ENCODE peak calls at places on chromosome 14, in five cellular contexts. One of them, this sample, is unnamed.

GRCh38 chr14:91021991-91022621 is 38.3 kb downstream of the RPS6KA5 start:
- DNase-seq in H1: no peak
- DNase-seq in neuronal stem cell: no peak
- DNase-seq in trophoblast cell: no peak
- DNase-seq in mesenchymal stem cell: no peak
- DNase-seq in this sample: no peak

GRCh38 chr14:51855234-51855633 is 5.2 kb upstream of the GNG2 start:
- DNase-seq in H1: no peak
- DNase-seq in neuronal stem cell: no peak
- DNase-seq in trophoblast cell: no peak
- DNase-seq in mesenchymal stem cell: no peak
- DNase-seq in this sample: no peak

GRCh38 chr14:21020977-21021545 is 3.8 kb downstream of the NDRG2 start:
- DNase-seq in H1: no peak
- DNase-seq in neuronal stem cell: no peak
- DNase-seq in trophoblast cell: peak
- DNase-seq in mesenchymal stem cell: no peak
- DNase-seq in this sample: no peak

GRCh38 chr14:51844482-51844881 is 15.9 kb upstream of the GNG2 start:
- DNase-seq in H1: no peak
- DNase-seq in neuronal stem cell: no peak
- DNase-seq in trophoblast cell: no peak
- DNase-seq in mesenchymal stem cell: no peak
- DNase-seq in this sample: no peak

GRCh38 chr14:80705241-80705980 is 236.1 kb downstream of the CEP128 start:
- DNase-seq in H1: no peak
- DNase-seq in neuronal stem cell: no peak
- DNase-seq in trophoblast cell: no peak
- DNase-seq in mesenchymal stem cell: no peak
- DNase-seq in this sample: no peak

GRCh38 chr14:68655021-68655811 is 137.7 kb downstream of the ZFP36L1 start:
- DNase-seq in H1: peak
- DNase-seq in neuronal stem cell: no peak
- DNase-seq in trophoblast cell: no peak
- DNase-seq in mesenchymal stem cell: no peak
- DNase-seq in this sample: no peak

GRCh38 chr14:90630407-90630806 is 185.8 kb downstream of the TTC7B start:
- DNase-seq in H1: no peak
- DNase-seq in neuronal stem cell: no peak
- DNase-seq in trophoblast cell: peak
- DNase-seq in mesenchymal stem cell: peak
- DNase-seq in this sample: no peak

GRCh38 chr14:74491952-74492351 is 1.2 kb downstream of the NPC2 start:
- DNase-seq in H1: no peak
- DNase-seq in neuronal stem cell: no peak
- DNase-seq in trophoblast cell: peak
- DNase-seq in mesenchymal stem cell: peak
- DNase-seq in this sample: no peak

GRCh38 chr14:105748204-105748578 is 221.8 kb downstream of the TMEM121 start:
- DNase-seq in H1: no peak
- DNase-seq in neuronal stem cell: no peak
- DNase-seq in trophoblast cell: no peak
- DNase-seq in mesenchymal stem cell: no peak
- DNase-seq in this sample: no peak

GRCh38 chr14:69010632-69011031 is 31.5 kb upstream of the ACTN1 start:
- DNase-seq in H1: no peak
- DNase-seq in neuronal stem cell: no peak
- DNase-seq in trophoblast cell: no peak
- DNase-seq in mesenchymal stem cell: no peak
- DNase-seq in this sample: no peak

GRCh38 chr14:65252471-65253255 is 150.3 kb upstream of the MAX start:
- DNase-seq in H1: no peak
- DNase-seq in neuronal stem cell: no peak
- DNase-seq in trophoblast cell: peak
- DNase-seq in mesenchymal stem cell: no peak
- DNase-seq in this sample: no peak

GRCh38 chr14:65257405-65257804 is 155.1 kb upstream of the MAX start:
- DNase-seq in H1: no peak
- DNase-seq in neuronal stem cell: no peak
- DNase-seq in trophoblast cell: no peak
- DNase-seq in mesenchymal stem cell: no peak
- DNase-seq in this sample: no peak

GRCh38 chr14:65255583-65256443 is 153.5 kb upstream of the MAX start:
- DNase-seq in H1: peak
- DNase-seq in neuronal stem cell: no peak
- DNase-seq in trophoblast cell: peak
- DNase-seq in mesenchymal stem cell: peak
- DNase-seq in this sample: peak

GRCh38 chr14:65256714-65257113 is 154.4 kb upstream of the MAX start:
- DNase-seq in H1: no peak
- DNase-seq in neuronal stem cell: no peak
- DNase-seq in trophoblast cell: no peak
- DNase-seq in mesenchymal stem cell: no peak
- DNase-seq in this sample: no peak

GRCh38 chr14:65255029-65255545 is 152.8 kb upstream of the MAX start:
- DNase-seq in H1: no peak
- DNase-seq in neuronal stem cell: no peak
- DNase-seq in trophoblast cell: peak
- DNase-seq in mesenchymal stem cell: peak
- DNase-seq in this sample: no peak
- H2AK5ac ChIP-seq in H1: no peak
- H2AK5ac ChIP-seq in neuronal stem cell: no peak
- H2AK5ac ChIP-seq in trophoblast cell: no peak
- H2AK5ac ChIP-seq in mesenchymal stem cell: no peak
- H2AK5ac ChIP-seq in this sample: no peak

DNA sequence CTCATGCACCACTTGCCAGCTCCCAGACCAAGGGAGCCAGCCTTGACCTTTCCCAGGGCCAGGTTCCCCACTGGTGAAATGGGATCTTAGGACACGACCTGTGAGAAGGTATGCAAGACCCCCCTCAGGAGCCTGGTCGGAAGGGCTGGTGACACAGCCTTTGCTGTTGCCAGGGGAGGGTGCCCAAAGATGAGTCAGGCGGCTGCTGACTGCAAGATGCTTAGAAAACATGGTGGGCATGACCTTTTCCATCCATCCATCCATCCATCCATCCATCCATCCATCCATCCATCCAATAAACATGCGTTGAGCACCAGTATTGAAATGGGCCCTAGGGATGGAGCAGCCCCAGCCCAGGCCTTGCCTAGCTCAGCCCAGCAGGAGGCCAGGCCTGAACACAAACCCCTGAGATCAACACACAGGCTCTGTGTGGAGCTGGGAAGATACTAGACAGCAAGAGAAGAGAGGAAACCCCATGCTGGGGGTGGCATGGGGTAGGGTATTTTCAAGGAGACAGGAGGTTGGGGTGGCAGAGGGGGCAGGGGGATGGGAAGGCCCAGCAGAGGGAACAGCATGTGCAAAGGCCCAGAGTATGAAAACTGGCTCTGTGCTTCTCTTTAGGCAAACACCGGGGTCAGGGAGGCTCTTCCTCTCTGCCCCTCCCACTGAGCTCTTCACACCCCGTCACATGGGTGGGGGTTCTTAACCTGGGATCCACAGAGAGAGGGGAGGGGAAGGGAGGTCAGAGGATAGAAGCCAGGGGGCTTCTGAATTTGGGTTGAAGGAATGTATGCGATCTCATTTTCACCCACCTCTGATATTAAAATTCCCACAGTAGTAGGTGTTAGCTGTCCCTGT is 26.2 kb upstream of the YY1 start:
- DNase-seq in H1: no peak
- DNase-seq in neuronal stem cell: no peak
- DNase-seq in trophoblast cell: no peak
- DNase-seq in mesenchymal stem cell: no peak
- DNase-seq in this sample: no peak
- H2BK12ac ChIP-seq in H1: no peak
- H2BK12ac ChIP-seq in neuronal stem cell: no peak
- H2BK12ac ChIP-seq in trophoblast cell: no peak
- H2BK12ac ChIP-seq in mesenchymal stem cell: no peak
- H2BK12ac ChIP-seq in this sample: no peak

DNA sequence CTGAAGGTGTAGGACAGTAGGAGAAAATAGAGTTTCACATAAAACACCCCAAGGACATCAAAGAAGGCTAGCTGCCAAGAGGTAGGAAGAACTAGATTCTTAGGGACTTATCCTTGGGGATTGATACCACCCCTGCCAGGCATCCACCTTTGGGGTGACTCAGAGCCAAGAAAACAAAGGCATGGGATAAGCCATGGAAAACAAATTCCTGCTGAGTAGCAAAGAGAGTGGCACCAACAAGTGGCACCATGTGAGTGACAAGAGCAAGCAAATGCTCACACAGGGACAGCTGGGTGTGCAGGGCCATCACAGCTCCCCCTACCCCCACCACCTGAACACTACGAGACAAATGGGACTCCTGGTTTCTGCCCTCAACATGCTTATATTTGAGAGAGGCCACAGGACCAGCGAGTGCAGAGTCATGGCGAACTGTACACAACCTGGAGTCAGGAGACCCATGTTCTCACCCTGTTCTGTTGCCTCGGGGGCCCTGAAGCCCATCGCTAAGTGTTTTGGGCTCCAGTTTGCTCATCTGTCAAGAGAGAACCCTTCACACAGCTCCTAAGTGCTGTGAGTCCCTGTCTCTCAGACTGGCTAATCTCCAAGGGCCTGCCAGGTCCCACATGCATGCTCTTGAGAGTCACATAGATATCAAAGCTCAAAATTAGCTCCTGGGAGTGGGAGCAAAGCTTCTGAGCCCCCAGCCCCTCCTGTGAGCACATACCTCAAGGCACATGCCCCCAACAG is 91.9 kb downstream of the DPF3 start:
- DNase-seq in H1: no peak
- DNase-seq in neuronal stem cell: no peak
- DNase-seq in trophoblast cell: no peak
- DNase-seq in mesenchymal stem cell: no peak
- DNase-seq in this sample: no peak
- H2AK5ac ChIP-seq in H1: no peak
- H2AK5ac ChIP-seq in neuronal stem cell: no peak
- H2AK5ac ChIP-seq in trophoblast cell: no peak
- H2AK5ac ChIP-seq in mesenchymal stem cell: peak
- H2AK5ac ChIP-seq in this sample: no peak

GRCh38 chr14:63468273-63468672 is 74.9 kb downstream of the PPP2R5E start:
- DNase-seq in H1: no peak
- DNase-seq in neuronal stem cell: no peak
- DNase-seq in trophoblast cell: peak
- DNase-seq in mesenchymal stem cell: no peak
- DNase-seq in this sample: no peak
- H2BK12ac ChIP-seq in H1: no peak
- H2BK12ac ChIP-seq in neuronal stem cell: no peak
- H2BK12ac ChIP-seq in trophoblast cell: no peak
- H2BK12ac ChIP-seq in mesenchymal stem cell: no peak
- H2BK12ac ChIP-seq in this sample: no peak

GRCh38 chr14:56194062-56194461 is 75.9 kb downstream of the PELI2 start:
- DNase-seq in H1: no peak
- DNase-seq in neuronal stem cell: no peak
- DNase-seq in trophoblast cell: no peak
- DNase-seq in mesenchymal stem cell: no peak
- DNase-seq in this sample: no peak

GRCh38 chr14:56195727-56196126 is 77.5 kb downstream of the PELI2 start:
- DNase-seq in H1: no peak
- DNase-seq in neuronal stem cell: no peak
- DNase-seq in trophoblast cell: no peak
- DNase-seq in mesenchymal stem cell: peak
- DNase-seq in this sample: no peak

GRCh38 chr14:56197150-56197549 is 78.9 kb downstream of the PELI2 start:
- DNase-seq in H1: no peak
- DNase-seq in neuronal stem cell: no peak
- DNase-seq in trophoblast cell: no peak
- DNase-seq in mesenchymal stem cell: no peak
- DNase-seq in this sample: no peak

GRCh38 chr14:56196274-56196673 is 78.1 kb downstream of the PELI2 start:
- DNase-seq in H1: no peak
- DNase-seq in neuronal stem cell: no peak
- DNase-seq in trophoblast cell: no peak
- DNase-seq in mesenchymal stem cell: peak
- DNase-seq in this sample: no peak

DNA sequence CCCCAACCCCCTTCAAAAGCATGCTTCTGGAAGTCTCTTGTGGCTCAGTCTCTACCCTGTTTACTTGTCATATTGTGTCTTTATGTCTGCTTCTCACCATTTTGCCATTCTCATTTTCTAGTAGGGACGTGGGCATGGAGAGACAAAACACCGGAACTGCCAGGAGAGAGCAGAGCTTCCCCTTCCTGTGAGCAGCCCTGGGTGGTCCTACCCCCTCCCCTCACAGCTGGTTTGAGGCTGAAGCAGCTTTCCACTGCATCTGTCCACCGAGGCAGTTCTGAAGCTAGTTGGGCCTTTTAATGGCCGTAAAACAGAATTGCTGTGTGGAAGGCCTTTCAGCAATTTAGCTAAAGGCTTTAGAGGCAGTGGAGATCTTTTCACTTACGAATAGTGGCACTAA is 77.0 kb downstream of the PELI2 start:
- DNase-seq in H1: no peak
- DNase-seq in neuronal stem cell: no peak
- DNase-seq in trophoblast cell: no peak
- DNase-seq in mesenchymal stem cell: peak
- DNase-seq in this sample: no peak
- H2AK5ac ChIP-seq in H1: no peak
- H2AK5ac ChIP-seq in neuronal stem cell: no peak
- H2AK5ac ChIP-seq in trophoblast cell: no peak
- H2AK5ac ChIP-seq in mesenchymal stem cell: peak
- H2AK5ac ChIP-seq in this sample: no peak

GRCh38 chr14:50631408-50631821 is 36.7 kb downstream of the SAV1 start:
- DNase-seq in H1: no peak
- DNase-seq in neuronal stem cell: no peak
- DNase-seq in trophoblast cell: no peak
- DNase-seq in mesenchymal stem cell: no peak
- DNase-seq in this sample: no peak

GRCh38 chr14:50635136-50635535 is 33.0 kb downstream of the SAV1 start:
- DNase-seq in H1: no peak
- DNase-seq in neuronal stem cell: no peak
- DNase-seq in trophoblast cell: no peak
- DNase-seq in mesenchymal stem cell: no peak
- DNase-seq in this sample: no peak

DNA sequence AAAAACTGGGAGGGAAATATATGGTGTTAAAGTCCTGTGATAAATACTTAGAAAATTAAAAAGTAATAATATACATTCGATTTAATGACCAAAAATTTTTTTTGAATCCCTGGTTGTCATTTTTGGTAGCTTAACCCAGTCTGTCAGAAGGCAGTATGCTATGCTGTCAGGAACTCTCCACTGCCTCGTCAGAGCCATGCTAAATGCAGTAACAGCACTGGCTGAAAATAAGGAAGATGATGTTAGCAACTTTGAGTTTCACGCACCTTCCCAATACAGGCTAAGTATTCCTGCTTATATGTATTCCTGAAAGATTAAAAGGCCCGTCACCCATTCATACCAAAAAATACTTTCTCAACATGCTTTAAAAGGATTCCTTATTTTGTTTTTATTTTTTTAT is 34.2 kb downstream of the SAV1 start:
- DNase-seq in H1: no peak
- DNase-seq in neuronal stem cell: no peak
- DNase-seq in trophoblast cell: no peak
- DNase-seq in mesenchymal stem cell: no peak
- DNase-seq in this sample: no peak
- H2BK12ac ChIP-seq in H1: no peak
- H2BK12ac ChIP-seq in neuronal stem cell: no peak
- H2BK12ac ChIP-seq in trophoblast cell: no peak
- H2BK12ac ChIP-seq in mesenchymal stem cell: no peak
- H2BK12ac ChIP-seq in this sample: no peak

GRCh38 chr14:103130017-103130764 is 6.9 kb downstream of the TNFAIP2 start:
- DNase-seq in H1: no peak
- DNase-seq in neuronal stem cell: no peak
- DNase-seq in trophoblast cell: no peak
- DNase-seq in mesenchymal stem cell: no peak
- DNase-seq in this sample: no peak
- H2AK5ac ChIP-seq in H1: no peak
- H2AK5ac ChIP-seq in neuronal stem cell: peak
- H2AK5ac ChIP-seq in trophoblast cell: peak
- H2AK5ac ChIP-seq in mesenchymal stem cell: peak
- H2AK5ac ChIP-seq in this sample: no peak

This sample was measured in H9.